ENCODE peak calls at places on chromosome 14, in six cellular contexts. One of them, this sample, is unnamed.

GRCh38 chr14:89504602-89505320 is 87.7 kb upstream of the FOXN3 start:
- DNase-seq in NCI-H187 treated with DMSO at 0.1 percent for 48 hours: no peak
- DNase-seq in ACHN: no peak
- DNase-seq in sigmoid colon: no peak
- DNase-seq in MG63: peak
- DNase-seq in fibroblast of pulmonary artery: peak
- DNase-seq in this sample: no peak

GRCh38 chr14:68704736-68705720 is 87.8 kb downstream of the ZFP36L1 start:
- DNase-seq in NCI-H187 treated with DMSO at 0.1 percent for 48 hours: no peak
- DNase-seq in sigmoid colon: peak
- DNase-seq in ACHN: no peak
- DNase-seq in MG63: peak
- DNase-seq in fibroblast of pulmonary artery: peak
- DNase-seq in this sample: no peak

GRCh38 chr14:62081956-62082355 is 319.7 kb downstream of the SNAPC1 start:
- DNase-seq in ACHN: no peak
- DNase-seq in fibroblast of pulmonary artery: no peak
- DNase-seq in MG63: no peak
- DNase-seq in sigmoid colon: no peak
- DNase-seq in NCI-H187 treated with DMSO at 0.1 percent for 48 hours: no peak
- DNase-seq in this sample: no peak

GRCh38 chr14:74532246-74532645 is 38.7 kb downstream of the ISCA2 start:
- DNase-seq in sigmoid colon: no peak
- DNase-seq in MG63: no peak
- DNase-seq in fibroblast of pulmonary artery: no peak
- DNase-seq in NCI-H187 treated with DMSO at 0.1 percent for 48 hours: no peak
- DNase-seq in ACHN: no peak
- DNase-seq in this sample: no peak

GRCh38 chr14:94775082-94775874 is 5.4 kb upstream of the GSC start:
- DNase-seq in fibroblast of pulmonary artery: peak
- DNase-seq in ACHN: no peak
- DNase-seq in sigmoid colon: no peak
- DNase-seq in NCI-H187 treated with DMSO at 0.1 percent for 48 hours: no peak
- DNase-seq in MG63: no peak
- DNase-seq in this sample: no peak

GRCh38 chr14:49991491-49991890 is 98.6 kb downstream of the ARF6 start:
- DNase-seq in ACHN: no peak
- DNase-seq in NCI-H187 treated with DMSO at 0.1 percent for 48 hours: no peak
- DNase-seq in fibroblast of pulmonary artery: peak
- DNase-seq in sigmoid colon: no peak
- DNase-seq in MG63: no peak
- DNase-seq in this sample: no peak

GRCh38 chr14:23861666-23862065 is 91.9 kb upstream of the DHRS4 start:
- DNase-seq in fibroblast of pulmonary artery: peak
- DNase-seq in sigmoid colon: no peak
- DNase-seq in ACHN: no peak
- DNase-seq in MG63: no peak
- DNase-seq in NCI-H187 treated with DMSO at 0.1 percent for 48 hours: no peak
- DNase-seq in this sample: no peak

GRCh38 chr14:21219561-21220111 is 49.6 kb downstream of the HNRNPC start:
- DNase-seq in sigmoid colon: no peak
- DNase-seq in MG63: no peak
- DNase-seq in fibroblast of pulmonary artery: no peak
- DNase-seq in NCI-H187 treated with DMSO at 0.1 percent for 48 hours: no peak
- DNase-seq in ACHN: no peak
- DNase-seq in this sample: no peak

GRCh38 chr14:54579606-54580005 is 12.7 kb downstream of the SAMD4A start:
- DNase-seq in fibroblast of pulmonary artery: peak
- DNase-seq in MG63: no peak
- DNase-seq in NCI-H187 treated with DMSO at 0.1 percent for 48 hours: no peak
- DNase-seq in sigmoid colon: no peak
- DNase-seq in ACHN: no peak
- DNase-seq in this sample: no peak

GRCh38 chr14:89266754-89267153 is 150.3 kb downstream of the FOXN3 start:
- DNase-seq in sigmoid colon: no peak
- DNase-seq in fibroblast of pulmonary artery: no peak
- DNase-seq in MG63: no peak
- DNase-seq in ACHN: no peak
- DNase-seq in NCI-H187 treated with DMSO at 0.1 percent for 48 hours: no peak
- DNase-seq in this sample: no peak

GRCh38 chr14:104591506-104592291 is 12.1 kb downstream of the C14orf180 start:
- DNase-seq in NCI-H187 treated with DMSO at 0.1 percent for 48 hours: no peak
- DNase-seq in MG63: no peak
- DNase-seq in fibroblast of pulmonary artery: no peak
- DNase-seq in sigmoid colon: no peak
- DNase-seq in ACHN: no peak
- DNase-seq in this sample: no peak

GRCh38 chr14:55851301-55851700 is 266.9 kb upstream of the PELI2 start:
- DNase-seq in fibroblast of pulmonary artery: no peak
- DNase-seq in ACHN: no peak
- DNase-seq in sigmoid colon: no peak
- DNase-seq in MG63: peak
- DNase-seq in NCI-H187 treated with DMSO at 0.1 percent for 48 hours: no peak
- DNase-seq in this sample: no peak

GRCh38 chr14:49892301-49892635 is 614 bp upstream of the ARF6 start:
- DNase-seq in fibroblast of pulmonary artery: peak
- DNase-seq in sigmoid colon: peak
- DNase-seq in ACHN: peak
- DNase-seq in NCI-H187 treated with DMSO at 0.1 percent for 48 hours: no peak
- DNase-seq in MG63: peak
- DNase-seq in this sample: no peak

GRCh38 chr14:95409472-95410307 is 90.0 kb upstream of the CLMN start:
- DNase-seq in MG63: no peak
- DNase-seq in fibroblast of pulmonary artery: no peak
- DNase-seq in sigmoid colon: no peak
- DNase-seq in NCI-H187 treated with DMSO at 0.1 percent for 48 hours: no peak
- DNase-seq in ACHN: no peak
- DNase-seq in this sample: no peak

GRCh38 chr14:30527196-30527595 is 31.8 kb upstream of the G2E3 start:
- DNase-seq in sigmoid colon: no peak
- DNase-seq in MG63: no peak
- DNase-seq in ACHN: no peak
- DNase-seq in NCI-H187 treated with DMSO at 0.1 percent for 48 hours: no peak
- DNase-seq in fibroblast of pulmonary artery: no peak
- DNase-seq in this sample: no peak